ENCODE peak calls at places on chromosomes 7 and 10, in five cellular contexts. S is endothelial cell of umbilical vein, W is A549, A is HepG2, R is K562. V is an unnamed sample.

GRCh38 chr10:105149371-105149871 is 508.3 kb downstream of the SORCS3 start:
- DNase-seq in S (no peak), W (no peak), A (no peak), R (no peak), V (no peak)

GRCh38 chr10:132319853-132320669 is 11.9 kb upstream of the LRRC27 start:
- DNase-seq in S (no peak), W (peak; percentile 97), A (peak; percentile 71), R (peak; percentile 81), V (peak; percentile 95)

GRCh38 chr7:42104231-42104630 is 132.8 kb downstream of the GLI3 start:
- DNase-seq in S (no peak), W (no peak), A (no peak), R (no peak), V (no peak)

GRCh38 chr7:43569424-43569823 is 13.5 kb upstream of the STK17A start:
- DNase-seq in S (no peak), W (no peak), A (no peak), R (peak; percentile 35), V (peak; percentile 67)

GRCh38 chr7:27094304-27095049 is 1.3 kb downstream of the HOXA1 start:
- DNase-seq in S (no peak), W (no peak), A (no peak), R (no peak), V (no peak)

GRCh38 chr10:43453266-43453831 is 16.4 kb downstream of the ZNF487 start:
- DNase-seq in S (no peak), W (no peak), A (no peak), R (no peak), V (no peak)

GRCh38 chr10:124745678-124746077 is 1.5 kb upstream of the FAM53B start:
- DNase-seq in S (peak; percentile 84), W (peak; percentile 49), A (peak; percentile 56), R (peak; percentile 50), V (peak; percentile 75)

GRCh38 chr10:58240531-58240930 is 27.2 kb downstream of the IPMK start:
- DNase-seq in S (peak; percentile 49), W (no peak), A (no peak), R (no peak), V (no peak)

GRCh38 chr7:36366005-36366583 is 23.6 kb upstream of the ANLN start:
- DNase-seq in S (no peak), W (no peak), A (no peak), R (no peak), V (no peak)

GRCh38 chr7:103857435-103857834 is 132.0 kb downstream of the RELN start:
- DNase-seq in S (no peak), W (no peak), A (no peak), R (peak; percentile 14), V (no peak)

GRCh38 chr7:127594490-127594889 is 954 bp downstream of the FSCN3 start:
- DNase-seq in S (no peak), W (no peak), A (peak; percentile 35), R (no peak), V (peak; percentile 80)

GRCh38 chr7:127592550-127592949 is 986 bp upstream of the FSCN3 start:
- DNase-seq in S (no peak), W (no peak), A (no peak), R (no peak), V (no peak)

GRCh38 chr7:127600885-127601284 is 7.3 kb downstream of the FSCN3 start:
- DNase-seq in S (no peak), W (no peak), A (no peak), R (no peak), V (no peak)

GRCh38 chr7:127598318-127598717 is 4.8 kb downstream of the FSCN3 start:
- DNase-seq in S (no peak), W (peak; percentile 35), A (peak; percentile 27), R (peak; percentile 62), V (peak; percentile 37)
- TF ChIP-seq MYC in S (no peak), W (no peak), A (no peak), R (no peak), V (no peak)

DNA sequence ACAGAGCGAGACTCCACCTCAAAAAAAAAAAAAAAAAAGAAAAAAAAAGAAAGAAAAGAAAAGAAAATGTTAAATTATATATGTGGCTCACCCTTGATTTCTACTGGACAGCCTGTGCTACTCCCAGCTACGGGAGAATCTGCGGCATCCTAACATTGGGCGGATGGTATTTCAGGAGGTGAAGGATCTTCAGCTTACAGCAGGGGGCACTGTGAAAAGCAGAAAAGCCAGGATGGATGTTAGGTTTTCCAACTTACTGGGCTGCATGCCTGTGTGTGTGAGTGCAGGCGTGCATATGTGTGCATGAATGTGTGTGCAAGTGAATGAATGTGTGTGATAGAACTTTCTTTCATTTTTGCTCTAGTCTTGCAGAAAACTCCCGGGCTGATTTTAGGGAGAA is 1066.5 kb downstream of the TYW1 start:
- DNase-seq in S (no peak), W (no peak), A (no peak), R (peak; percentile 34), V (peak; percentile 26)
- TF ChIP-seq MAX in S (no peak), W (no peak), A (no peak), R (no peak), V (no peak)

DNA sequence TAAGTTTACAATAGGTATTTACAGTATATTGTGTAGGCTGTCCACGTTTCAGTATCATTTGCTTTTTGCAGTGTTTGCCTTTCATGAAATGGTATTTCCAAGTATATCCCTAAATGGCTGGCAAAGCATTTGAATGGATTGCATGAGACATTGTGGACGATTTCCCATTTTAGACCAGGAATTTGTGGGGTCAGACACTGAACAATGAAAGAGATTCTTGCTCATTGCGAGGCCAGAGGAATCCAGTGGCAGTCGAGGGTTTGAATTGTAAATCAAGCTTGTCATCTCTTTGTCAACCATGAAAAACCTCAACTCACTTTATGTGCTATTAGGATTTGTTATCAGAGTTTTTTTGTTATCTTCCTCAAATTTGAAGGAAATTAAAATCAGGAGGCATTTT is 70.8 kb downstream of the CREB5 start:
- DNase-seq in S (no peak), W (no peak), A (no peak), R (no peak), V (no peak)
- TF ChIP-seq MYC in S (no peak), W (no peak), A (no peak), R (no peak), V (no peak)

DNA sequence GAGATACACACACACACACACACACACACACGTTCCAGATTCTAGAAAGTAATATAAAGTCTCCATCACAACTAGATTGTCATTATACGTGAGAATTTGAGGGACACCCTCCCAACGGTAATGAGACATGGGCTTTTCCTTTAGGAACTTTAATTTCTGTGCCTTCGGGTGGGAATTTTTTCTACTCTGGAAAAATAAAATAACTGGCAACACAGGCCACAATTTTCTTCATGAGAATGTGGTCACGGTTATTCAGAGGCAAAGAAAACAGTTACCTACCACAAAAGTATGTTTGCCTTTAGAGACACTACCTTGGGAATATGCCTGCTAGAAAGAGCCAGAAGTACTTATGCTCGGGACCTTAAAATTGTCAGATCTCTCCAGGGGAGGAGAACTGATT is 99.4 kb downstream of the ITGA8 start:
- DNase-seq in S (no peak), W (no peak), A (no peak), R (no peak), V (no peak)
- TF ChIP-seq MAX in S (no peak), W (no peak), A (no peak), R (no peak), V (no peak)

V was measured in NB4.